ENCODE peak calls at places on chromosomes 4 and X, in nine cellular contexts. L, V, W, P, X, Q, T, Z and U are unnamed samples.

GRCh38 chrX:40086569-40087335 is 11.0 kb downstream of the BCOR start:
- DNase-seq in L (peak; percentile 32), V (no peak), W (peak; percentile 53), P (no peak), X (no peak), Q (no peak), T (no peak), Z (no peak), U (no peak)

GRCh38 chrX:108362026-108362425 is 76.2 kb downstream of the COL4A6 start:
- DNase-seq in L (no peak), V (no peak), W (no peak), P (no peak), X (no peak), Q (no peak), T (no peak), Z (no peak), U (no peak)

GRCh38 chr4:143302526-143302925 is 34.1 kb upstream of the GAB1 start:
- DNase-seq in L (peak; percentile 34), V (no peak), W (no peak), P (no peak), X (no peak), Q (no peak), T (no peak), Z (no peak), U (no peak)

GRCh38 chr4:159303435-159303834 is 200.6 kb downstream of the RAPGEF2 start:
- DNase-seq in L (no peak), V (no peak), W (no peak), P (no peak), X (no peak), Q (no peak), T (no peak), Z (no peak), U (no peak)

GRCh38 chr4:9920029-9920428 is 101.3 kb downstream of the SLC2A9 start:
- DNase-seq in L (no peak), V (no peak), W (no peak), P (no peak), X (no peak), Q (no peak), T (no peak), Z (no peak), U (no peak)

GRCh38 chrX:11484290-11484689 is 181.4 kb downstream of the ARHGAP6 start:
- DNase-seq in L (no peak), V (no peak), W (no peak), P (no peak), X (no peak), Q (no peak), T (no peak), Z (no peak), U (no peak)

GRCh38 chr4:159312236-159312635 is 209.4 kb downstream of the RAPGEF2 start:
- DNase-seq in L (no peak), V (no peak), W (no peak), P (no peak), X (no peak), Q (no peak), T (no peak), Z (no peak), U (no peak)

GRCh38 chrX:120485562-120486520 is 16.7 kb upstream of the LAMP2 start:
- DNase-seq in L (peak; percentile 90), V (peak; percentile 4), W (peak; percentile 78), P (peak; percentile 80), X (peak; percentile 7), Q (peak; percentile 71), T (peak; percentile 66), Z (peak; percentile 32), U (peak; percentile 5)

GRCh38 chr4:164977243-164978164 is at the start of gene TRIM61:
- DNase-seq in L (peak; percentile 93), V (peak; percentile 2), W (peak; percentile 44), P (no peak), X (peak; percentile 73), Q (no peak), T (no peak), Z (peak; percentile 15), U (no peak)

GRCh38 chrX:44342866-44343265 is 606 bp downstream of the EFHC2 start:
- DNase-seq in L (no peak), V (no peak), W (no peak), P (no peak), X (no peak), Q (no peak), T (no peak), Z (no peak), U (no peak)

GRCh38 chrX:19649227-19650009 is 134.1 kb upstream of the MAP3K15 start:
- DNase-seq in L (no peak), V (no peak), W (no peak), P (no peak), X (no peak), Q (no peak), T (no peak), Z (no peak), U (no peak)

GRCh38 chrX:103864886-103865534 is 33.0 kb upstream of the RAB9B start:
- DNase-seq in L (peak; percentile 14), V (no peak), W (no peak), P (no peak), X (no peak), Q (no peak), T (no peak), Z (no peak), U (no peak)

GRCh38 chrX:38768079-38768478 is 33.2 kb upstream of the MID1IP1 start:
- DNase-seq in L (peak; percentile 14), V (no peak), W (no peak), P (no peak), X (no peak), Q (no peak), T (no peak), Z (no peak), U (peak; percentile 45)